ENCODE peak calls at places on chromosomes 7 and 10, in four cellular contexts. N is right lobe of liver, J is esophagus squamous epithelium, Q is uterus. X is an unnamed sample. For H3K4me1, the result is how much of the 10 kb centered on the place peaks cover.

GRCh38 chr7:95794917-95795515 is 22.7 kb downstream of the DYNC1I1 start:
- DNase-seq in N (no peak), J (no peak), Q (no peak), X (no peak)

GRCh38 chr7:879093-879492 is 2.7 kb downstream of the GET4 start:
- DNase-seq in N (peak), J (no peak), Q (no peak), X (peak)

GRCh38 chr10:71868192-71868697 is 17.2 kb upstream of the PSAP start:
- DNase-seq in N (peak), J (no peak), Q (no peak), X (peak)

GRCh38 chr7:41698114-41698513 is 4.8 kb downstream of the INHBA start:
- DNase-seq in N (no peak), J (no peak), Q (no peak), X (no peak)

GRCh38 chr7:142511801-142512200 is 237.5 kb upstream of the PRSS1 start:
- DNase-seq in N (no peak), J (no peak), Q (no peak), X (no peak)

GRCh38 chr7:95396136-95397032 is at the start of gene PON3:
- DNase-seq in N (peak), J (no peak), Q (no peak), X (peak)

GRCh38 chr10:127580822-127581221 is 31.7 kb downstream of the NPS start:
- DNase-seq in N (no peak), J (no peak), Q (no peak), X (no peak)

GRCh38 chr10:84333864-84334451 is 5.6 kb downstream of the CCSER2 start:
- DNase-seq in N (no peak), J (no peak), Q (no peak), X (no peak)

GRCh38 chr10:25902002-25902401 is 32.0 kb upstream of the MYO3A start:
- DNase-seq in N (no peak), J (no peak), Q (no peak), X (no peak)

GRCh38 chr10:61705022-61705675 is 42.4 kb downstream of the CABCOCO1 start:
- DNase-seq in N (no peak), J (no peak), Q (no peak), X (no peak)

GRCh38 chr7:100107890-100108289 is 6.4 kb downstream of the AP4M1 start:
- DNase-seq in N (no peak), J (no peak), Q (no peak), X (no peak)

GRCh38 chr7:137519964-137520363 is 176.4 kb upstream of the PTN start:
- DNase-seq in N (no peak), J (no peak), Q (no peak), X (no peak)

GRCh38 chr7:63114371-63114985 is 884.2 kb upstream of the ZNF722 start:
- DNase-seq in N (no peak), J (no peak), Q (no peak), X (no peak)

GRCh38 chr7:155190608-155191536 is 106.8 kb upstream of the INSIG1 start:
- DNase-seq in N (peak), J (no peak), Q (no peak), X (no peak)

GRCh38 chr10:93749218-93749799 is 8.4 kb upstream of the LGI1 start:
- DNase-seq in N (no peak), J (no peak), Q (no peak), X (no peak)

GRCh38 chr7:142889825-142890224 is 4.3 kb upstream of the TRPV6 start:
- DNase-seq in N (no peak), J (no peak), Q (no peak), X (no peak)

DNA sequence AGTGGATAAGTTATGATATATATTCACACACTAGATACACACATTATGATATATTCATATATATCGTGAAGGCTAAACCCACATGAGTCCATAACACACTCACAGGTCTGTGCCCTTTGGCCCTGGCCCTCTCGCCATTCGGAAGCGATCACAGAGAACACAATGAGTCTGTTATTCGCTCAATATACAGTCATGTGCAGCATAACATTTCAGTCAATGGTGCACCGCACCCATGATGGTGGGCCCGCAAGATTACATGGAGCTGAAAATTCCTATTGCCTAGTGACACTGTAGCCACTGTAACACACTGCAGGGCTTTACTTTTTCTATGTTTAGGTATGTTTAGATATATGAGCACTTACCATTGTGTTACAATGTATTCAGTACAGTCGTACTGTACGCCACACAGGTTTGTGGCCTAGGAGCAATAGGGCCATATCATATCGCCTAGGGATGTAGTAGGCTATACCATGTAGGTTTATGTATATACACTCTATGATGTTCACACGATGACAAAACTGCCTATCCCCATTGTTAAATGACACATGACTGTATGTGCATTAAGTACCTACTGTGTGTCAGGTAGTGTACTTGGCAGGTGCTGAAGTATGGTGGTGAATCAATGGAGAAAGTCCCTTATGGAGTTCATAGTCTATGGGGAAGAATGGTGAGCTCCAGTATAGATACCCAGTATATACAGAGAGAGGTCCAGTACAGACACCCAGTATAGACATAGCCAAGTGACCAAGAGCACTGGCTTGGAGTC is 198.8 kb upstream of the KLF14 start:
- DNase-seq in N (no peak), J (no peak), Q (no peak), X (no peak)
- TF ChIP-seq POLR2A in N (no peak), J (no peak), Q (no peak), X (no peak)

DNA sequence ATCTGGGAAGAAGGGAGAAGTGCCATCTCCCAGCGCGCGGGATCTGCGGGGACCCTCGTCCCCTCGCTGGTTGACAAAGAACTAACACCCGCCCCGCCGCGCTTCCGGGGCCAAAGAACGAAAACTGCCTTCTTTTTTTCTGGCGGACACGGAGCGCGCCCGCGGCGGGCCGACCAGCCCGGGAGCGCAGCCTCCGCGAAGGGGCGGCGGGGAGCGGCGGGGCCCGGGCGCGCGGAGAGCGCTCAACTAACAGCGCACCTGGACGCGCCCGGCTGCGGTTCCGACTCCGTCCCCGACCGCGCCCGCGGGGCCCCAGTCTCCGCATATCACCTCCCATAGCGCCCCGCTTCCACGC is 380 bp downstream of the PDLIM1 start:
- DNase-seq in N (peak), J (no peak), Q (no peak), X (no peak)
- H3K4me1 ChIP-seq in N (under half), J (under half), Q (under half), X (under half)

GRCh38 chr10:50624866-50625491 is 1.2 kb upstream of the SGMS1 start:
- DNase-seq in N (peak), J (peak), Q (peak), X (peak)
- TF ChIP-seq POLR2A in N (peak), J (no peak), Q (peak), X (no peak)

GRCh38 chr7:128017460-128017859 is 13.8 kb downstream of the LRRC4 start:
- DNase-seq in N (no peak), J (no peak), Q (no peak), X (no peak)

GRCh38 chr7:128021361-128021760 is 9.9 kb downstream of the LRRC4 start:
- DNase-seq in N (no peak), J (no peak), Q (no peak), X (no peak)

GRCh38 chr7:128020161-128020560 is 11.1 kb downstream of the LRRC4 start:
- DNase-seq in N (no peak), J (no peak), Q (no peak), X (no peak)

GRCh38 chr7:128017880-128018845 is 13.1 kb downstream of the LRRC4 start:
- DNase-seq in N (no peak), J (no peak), Q (no peak), X (no peak)

GRCh38 chr7:128019330-128019729 is 11.9 kb downstream of the LRRC4 start:
- DNase-seq in N (no peak), J (no peak), Q (no peak), X (no peak)
- H3K4me1 ChIP-seq in N (under half), J (under half), Q (under half), X (under half)

DNA sequence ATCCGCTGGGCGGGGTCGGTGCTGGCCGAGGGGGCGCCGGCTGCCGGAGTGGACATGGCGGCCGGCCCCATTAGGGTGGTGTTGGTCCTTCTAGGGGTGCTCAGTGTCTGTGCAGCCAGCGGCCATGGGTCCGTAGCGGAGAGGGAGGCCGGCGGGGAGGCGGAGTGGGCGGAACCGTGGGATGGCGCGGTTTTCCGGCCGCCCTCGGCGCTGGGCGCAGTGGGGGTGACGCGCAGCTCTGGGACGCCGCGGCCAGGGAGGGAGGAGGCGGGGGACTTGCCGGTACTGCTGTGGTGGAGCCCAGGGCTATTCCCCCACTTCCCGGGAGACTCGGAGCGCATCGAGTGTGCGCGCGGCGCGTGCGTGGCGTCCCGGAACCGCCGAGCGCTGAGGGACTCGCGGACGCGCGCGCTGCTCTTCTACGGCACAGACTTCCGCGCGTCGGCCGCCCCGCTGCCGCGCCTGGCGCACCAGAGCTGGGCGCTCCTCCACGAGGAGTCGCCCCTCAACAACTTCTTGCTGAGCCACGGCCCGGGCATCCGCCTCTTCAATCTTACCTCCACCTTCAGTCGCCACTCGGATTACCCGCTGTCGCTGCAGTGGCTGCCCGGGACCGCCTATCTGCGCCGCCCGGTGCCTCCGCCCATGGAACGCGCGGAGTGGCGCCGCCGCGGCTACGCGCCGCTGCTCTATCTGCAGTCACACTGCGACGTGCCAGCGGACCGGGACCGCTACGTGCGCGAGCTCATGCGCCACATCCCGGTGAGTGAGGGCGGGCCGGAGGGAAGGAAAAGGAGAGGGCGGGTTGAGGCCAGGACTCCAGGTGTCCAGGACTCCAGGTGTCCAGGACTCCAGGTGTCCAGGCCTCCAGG is 9.3 kb upstream of the CHCHD1 start:
- DNase-seq in N (peak), J (peak), Q (peak), X (peak)
- TF ChIP-seq POLR2A in N (peak), J (peak), Q (peak), X (peak)

GRCh38 chr10:59894114-59894513 is 12.2 kb downstream of the CCDC6 start:
- DNase-seq in N (no peak), J (no peak), Q (peak), X (peak)

GRCh38 chr10:59892697-59893096 is 13.7 kb downstream of the CCDC6 start:
- DNase-seq in N (no peak), J (no peak), Q (no peak), X (no peak)

GRCh38 chr10:59891349-59891748 is 15.0 kb downstream of the CCDC6 start:
- DNase-seq in N (no peak), J (no peak), Q (no peak), X (no peak)

GRCh38 chr10:59895629-59896116 is 10.7 kb downstream of the CCDC6 start:
- DNase-seq in N (peak), J (no peak), Q (no peak), X (no peak)

GRCh38 chr10:59891919-59892318 is 14.4 kb downstream of the CCDC6 start:
- DNase-seq in N (no peak), J (no peak), Q (no peak), X (no peak)
- H3K4me1 ChIP-seq in N (under half), J (half or more), Q (under half), X (half or more)

DNA sequence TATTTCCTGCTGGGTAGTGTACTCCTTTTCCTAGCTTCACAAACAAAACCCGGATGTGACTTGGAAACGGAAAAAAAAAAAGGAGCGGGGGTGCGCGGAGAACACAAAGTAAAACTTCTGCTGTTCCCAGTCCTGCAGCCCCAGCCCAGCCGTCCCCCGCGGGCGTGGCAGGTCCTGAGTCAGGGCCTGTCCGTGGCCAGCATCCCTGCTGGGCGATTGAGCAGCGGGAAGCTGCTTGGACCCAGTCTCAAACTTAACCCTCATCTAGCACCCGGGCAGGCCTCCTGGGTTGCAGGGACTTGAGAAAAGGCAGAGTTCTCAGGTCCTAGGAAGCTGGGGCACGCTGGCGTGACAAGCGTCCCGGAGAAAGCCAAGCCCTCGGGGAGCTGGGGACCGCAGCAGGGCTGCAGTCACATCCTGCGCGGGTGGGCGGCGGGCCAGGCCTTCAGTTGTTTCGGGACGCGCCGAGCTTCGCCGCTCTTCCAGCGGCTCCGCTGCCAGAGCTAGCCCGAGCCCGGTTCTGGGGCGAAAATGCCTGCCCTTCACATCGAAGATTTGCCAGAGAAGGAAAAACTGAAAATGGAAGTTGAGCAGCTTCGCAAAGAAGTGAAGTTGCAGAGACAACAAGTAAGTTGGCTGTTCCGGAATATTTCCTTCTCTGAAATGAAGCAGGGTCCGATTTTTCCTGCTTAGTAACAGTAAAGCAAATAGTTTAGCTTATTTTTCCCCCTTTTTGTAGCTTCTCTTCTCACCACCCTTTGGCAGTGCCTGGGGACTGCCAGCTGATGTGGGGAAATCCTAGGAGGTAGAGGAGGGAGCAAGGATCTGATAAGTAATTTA is at the start of gene GNG11:
- DNase-seq in N (peak), J (peak), Q (peak), X (peak)
- TF ChIP-seq POLR2A in N (peak), J (peak), Q (peak), X (no peak)

GRCh38 chr10:43252785-43253341 is 14.0 kb downstream of the RASGEF1A start:
- DNase-seq in N (no peak), J (no peak), Q (peak), X (no peak)

GRCh38 chr10:43254199-43254730 is 12.6 kb downstream of the RASGEF1A start:
- DNase-seq in N (peak), J (no peak), Q (peak), X (peak)

GRCh38 chr10:43254881-43255643 is 11.8 kb downstream of the RASGEF1A start:
- DNase-seq in N (peak), J (no peak), Q (peak), X (peak)

GRCh38 chr10:43252166-43252784 is 14.6 kb downstream of the RASGEF1A start:
- DNase-seq in N (no peak), J (no peak), Q (peak), X (no peak)

DNA sequence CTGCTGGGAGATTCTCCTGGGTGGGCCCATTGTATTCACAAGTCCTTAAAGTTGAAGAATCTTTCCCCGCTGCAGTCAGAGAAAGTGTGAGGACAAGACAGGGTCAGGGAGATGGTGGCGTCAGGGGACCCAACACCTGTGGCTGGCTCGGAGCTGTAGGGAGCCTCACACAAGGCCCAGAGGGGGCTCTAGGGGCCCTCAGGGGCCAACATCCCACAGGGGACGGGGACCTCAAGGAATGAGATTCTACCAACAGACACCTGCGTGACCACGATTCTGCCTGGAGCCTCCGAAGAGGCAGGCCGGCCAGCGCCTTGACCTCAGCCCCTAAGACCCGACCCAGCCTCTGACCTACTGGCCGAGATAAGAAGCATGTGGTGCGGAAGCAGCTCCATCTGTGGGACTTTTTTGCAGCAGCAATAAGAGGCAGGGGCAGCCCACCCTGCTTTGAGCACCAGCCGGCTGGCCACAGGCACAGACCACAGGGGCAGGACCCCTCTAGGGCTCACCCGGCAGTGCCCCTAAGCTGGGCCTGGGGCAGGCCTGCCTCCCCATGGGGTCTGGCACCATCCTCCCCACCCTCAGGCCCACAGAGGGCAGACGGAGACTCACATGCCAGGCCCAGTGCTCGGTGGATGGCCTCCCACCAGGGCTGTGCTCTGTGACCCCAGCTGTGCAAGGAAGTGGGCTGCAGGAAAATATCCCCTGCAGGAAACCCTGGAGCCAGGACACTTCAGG is 13.2 kb downstream of the RASGEF1A start:
- DNase-seq in N (peak), J (no peak), Q (peak), X (no peak)
- H3K4me1 ChIP-seq in N (under half), J (under half), Q (under half), X (under half)

GRCh38 chr10:43921478-43921877 is 272.8 kb upstream of the ZNF32 start:
- DNase-seq in N (no peak), J (no peak), Q (no peak), X (no peak)
- TF ChIP-seq POLR2A in N (no peak), J (no peak), Q (no peak), X (no peak)

GRCh38 chr7:104960741-104961479 is 53.1 kb upstream of the KMT2E start:
- DNase-seq in N (no peak), J (no peak), Q (no peak), X (no peak)
- H3K4me1 ChIP-seq in N (under half), J (half or more), Q (under half), X (under half)